ENCODE peak calls at places on chromosomes 16 and 17, in four cellular contexts. P is CD4-positive, alpha-beta T cell; Z is progenitor cell of endocrine pancreas; B is AG04450. U is an unnamed sample.

GRCh38 chr16:88530858-88531203 is 39.4 kb upstream of the ZC3H18 start:
- DNase-seq in P (no peak), Z (no peak), B (no peak), U (no peak)

GRCh38 chr17:65261682-65262636 is 124.8 kb downstream of the RGS9 start:
- DNase-seq in P (no peak), Z (no peak), B (no peak), U (no peak)

GRCh38 chr16:86392751-86393150 is 117.6 kb upstream of the FOXF1 start:
- DNase-seq in P (no peak), Z (no peak), B (no peak), U (no peak)

GRCh38 chr17:64682261-64683181 is 20.4 kb upstream of the SMURF2 start:
- DNase-seq in P (no peak), Z (no peak), B (peak), U (no peak)

GRCh38 chr16:12268602-12269001 is 292.1 kb downstream of the SNX29 start:
- DNase-seq in P (no peak), Z (no peak), B (no peak), U (no peak)

GRCh38 chr16:12700161-12700560 is 103.5 kb downstream of the CPPED1 start:
- DNase-seq in P (no peak), Z (no peak), B (no peak), U (no peak)

GRCh38 chr17:74089869-74090464 is 113.5 kb upstream of the RPL38 start:
- DNase-seq in P (peak), Z (peak), B (no peak), U (no peak)

GRCh38 chr17:78890111-78890897 is 12.7 kb downstream of the CEP295NL start:
- DNase-seq in P (peak), Z (no peak), B (no peak), U (peak)

GRCh38 chr17:35947156-35947585 is 3.7 kb upstream of the LYZL6 start:
- DNase-seq in P (peak), Z (peak), B (no peak), U (peak)

GRCh38 chr16:3879258-3879886 is 1.1 kb downstream of the CREBBP start:
- DNase-seq in P (no peak), Z (no peak), B (no peak), U (no peak)

GRCh38 chr17:80513892-80514291 is 30.7 kb upstream of the RPTOR start:
- DNase-seq in P (no peak), Z (no peak), B (no peak), U (no peak)

GRCh38 chr16:88931936-88932335 is 45.1 kb downstream of the CBFA2T3 start:
- DNase-seq in P (no peak), Z (no peak), B (no peak), U (no peak)

GRCh38 chr17:15462962-15463361 is 4.5 kb downstream of the CDRT4 start:
- DNase-seq in P (no peak), Z (no peak), B (no peak), U (no peak)

GRCh38 chr17:9928601-9929341 is 23.7 kb upstream of the RCVRN start:
- DNase-seq in P (no peak), Z (peak), B (peak), U (no peak)

GRCh38 chr16:1964046-1964505 is 550 bp downstream of the RPS2 start:
- DNase-seq in P (peak), Z (no peak), B (no peak), U (no peak)
- TF ChIP-seq CTCF in P (no peak), Z (peak), B (no peak), U (no peak)

GRCh38 chr16:71648921-71649320 is 22.9 kb downstream of the MARVELD3 start:
- DNase-seq in P (no peak), Z (no peak), B (no peak), U (no peak)
- TF ChIP-seq CTCF in P (no peak), Z (peak), B (peak), U (peak)

GRCh38 chr17:4175921-4176802 is 33.2 kb downstream of the CYB5D2 start:
- DNase-seq in P (peak), Z (no peak), B (no peak), U (no peak)

GRCh38 chr17:4172356-4172755 is 29.4 kb downstream of the CYB5D2 start:
- DNase-seq in P (no peak), Z (no peak), B (no peak), U (no peak)

GRCh38 chr17:4176803-4177472 is 33.9 kb downstream of the CYB5D2 start:
- DNase-seq in P (no peak), Z (no peak), B (no peak), U (peak)

GRCh38 chr17:4173771-4174170 is 30.8 kb downstream of the CYB5D2 start:
- DNase-seq in P (no peak), Z (no peak), B (no peak), U (no peak)

DNA sequence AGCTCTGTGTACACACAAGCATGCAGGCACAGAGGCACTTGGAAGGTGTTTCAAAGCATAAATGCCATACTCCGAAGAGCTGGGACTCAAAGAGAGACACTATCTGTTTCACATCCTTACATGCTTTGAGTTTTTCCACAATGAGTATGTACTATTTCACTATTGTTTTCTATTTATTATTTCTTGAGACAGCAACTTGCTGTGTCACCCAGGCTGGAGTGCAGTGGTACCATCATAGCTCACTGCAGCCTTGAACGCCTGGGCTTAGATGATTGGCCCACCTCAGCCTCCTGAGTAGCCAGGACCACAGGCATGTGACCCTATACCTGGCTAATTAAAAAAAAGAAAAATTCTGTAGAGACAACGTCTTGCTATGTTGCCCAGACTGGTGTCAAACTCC is 31.6 kb downstream of the CYB5D2 start:
- DNase-seq in P (no peak), Z (no peak), B (no peak), U (no peak)
- TF ChIP-seq CTCF in P (no peak), Z (no peak), B (no peak), U (no peak)

DNA sequence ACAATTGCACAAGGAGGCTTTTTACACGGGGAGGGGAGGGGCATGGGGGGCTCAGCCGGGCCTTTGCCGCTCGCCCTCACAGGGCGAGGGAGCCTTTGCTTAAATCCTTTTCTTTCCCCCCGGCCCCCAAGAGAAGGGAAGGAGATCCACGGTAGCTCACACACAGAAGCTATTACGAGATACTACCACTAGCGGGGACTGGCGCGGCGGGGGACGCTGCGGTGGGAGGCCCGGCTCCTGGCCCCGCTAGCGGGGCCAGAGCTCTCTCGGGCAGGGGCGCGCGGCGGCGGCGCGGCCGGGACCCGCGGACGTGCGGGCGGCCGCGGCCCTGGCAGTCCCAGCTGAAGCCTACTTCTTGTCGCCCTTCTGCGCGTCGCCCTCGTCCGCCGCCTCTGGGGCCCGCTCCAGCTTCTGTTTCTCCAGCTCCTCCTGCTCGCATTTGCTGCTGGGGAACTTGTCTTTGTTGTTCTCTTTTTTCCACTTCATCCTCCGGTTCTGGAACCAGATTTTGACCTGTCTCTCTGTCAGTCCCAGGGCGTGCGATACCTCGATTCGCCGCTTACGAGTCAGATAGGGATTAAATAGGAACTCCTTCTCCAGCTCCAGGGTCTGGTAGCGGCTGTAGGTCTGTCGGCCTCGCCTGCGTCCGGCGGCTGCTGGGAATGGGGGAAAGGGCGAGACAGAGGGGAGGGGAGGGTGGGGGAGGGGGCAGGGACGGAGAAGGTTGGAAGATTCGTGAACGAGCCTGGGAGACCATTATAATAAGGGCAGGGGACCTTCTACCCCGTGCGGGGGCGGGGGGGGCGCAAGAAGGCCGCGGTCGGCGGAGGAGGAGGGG is 2.0 kb downstream of the HOXB8 start:
- DNase-seq in P (peak), Z (no peak), B (no peak), U (no peak)
- TF ChIP-seq CTCF in P (no peak), Z (peak), B (peak), U (peak)

GRCh38 chr16:66054095-66054494 is 312.4 kb upstream of the CDH5 start:
- DNase-seq in P (no peak), Z (no peak), B (no peak), U (no peak)
- TF ChIP-seq CTCF in P (no peak), Z (no peak), B (no peak), U (no peak)

DNA sequence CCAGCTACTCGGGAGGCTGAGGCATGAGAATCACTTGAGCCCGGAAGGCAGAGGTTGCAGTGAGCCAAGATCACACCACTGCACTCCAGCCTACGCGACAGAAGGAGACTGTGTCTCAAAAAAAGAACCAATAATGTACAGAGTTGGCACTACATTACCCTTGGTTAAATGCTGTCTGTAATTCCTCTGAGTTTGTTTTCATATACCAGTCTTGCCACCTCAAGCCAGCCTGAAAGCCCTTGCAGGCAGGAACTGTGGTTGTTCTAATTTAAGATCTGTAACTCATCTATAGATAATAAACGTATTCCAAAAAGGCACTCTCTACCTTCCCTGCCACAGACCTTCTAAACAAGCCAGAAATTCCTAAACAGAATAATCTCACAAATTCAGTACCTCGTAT is 4.3 kb upstream of the KANSL1 start:
- DNase-seq in P (no peak), Z (no peak), B (no peak), U (no peak)
- TF ChIP-seq CTCF in P (no peak), Z (no peak), B (no peak), U (no peak)

GRCh38 chr17:32114536-32114935 is 27.8 kb upstream of the RHOT1 start:
- DNase-seq in P (no peak), Z (no peak), B (no peak), U (no peak)

GRCh38 chr17:32110596-32110995 is 31.7 kb upstream of the RHOT1 start:
- DNase-seq in P (no peak), Z (no peak), B (no peak), U (no peak)

GRCh38 chr17:32112416-32112815 is 29.9 kb upstream of the RHOT1 start:
- DNase-seq in P (no peak), Z (no peak), B (no peak), U (no peak)

GRCh38 chr17:32116937-32117336 is 25.4 kb upstream of the RHOT1 start:
- DNase-seq in P (no peak), Z (no peak), B (no peak), U (no peak)

DNA sequence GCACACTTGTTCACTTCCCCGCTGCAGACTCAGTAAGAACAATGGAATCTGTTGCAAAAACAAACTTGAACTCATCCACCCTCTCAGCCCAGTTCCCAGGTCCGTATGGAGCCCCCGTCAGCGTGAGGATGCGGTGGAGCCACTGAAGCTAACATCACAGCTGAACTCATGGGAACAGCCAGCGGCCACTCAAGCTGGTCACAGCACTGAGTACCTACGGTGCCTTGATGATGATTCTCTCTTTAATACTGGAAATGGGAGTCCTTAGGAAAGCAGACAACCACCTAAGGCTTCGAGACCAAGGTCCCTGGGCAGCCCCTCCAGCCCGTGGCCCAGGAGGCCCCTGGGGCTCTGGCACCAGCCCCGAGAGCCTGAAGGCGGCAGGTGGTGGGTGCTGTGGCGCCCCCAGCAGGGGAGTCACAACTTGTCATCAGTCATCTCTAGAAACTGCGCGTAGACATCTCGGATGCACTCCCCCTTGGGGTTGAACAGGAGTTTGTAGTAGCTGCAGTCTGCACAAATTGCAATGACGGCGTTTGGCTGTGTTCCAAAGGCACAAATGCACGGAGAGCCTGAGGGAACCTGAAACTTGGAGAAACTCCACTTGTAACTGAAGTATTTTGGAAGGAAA is 31.0 kb upstream of the RHOT1 start:
- DNase-seq in P (peak), Z (no peak), B (peak), U (no peak)
- TF ChIP-seq CTCF in P (no peak), Z (no peak), B (peak), U (peak)

DNA sequence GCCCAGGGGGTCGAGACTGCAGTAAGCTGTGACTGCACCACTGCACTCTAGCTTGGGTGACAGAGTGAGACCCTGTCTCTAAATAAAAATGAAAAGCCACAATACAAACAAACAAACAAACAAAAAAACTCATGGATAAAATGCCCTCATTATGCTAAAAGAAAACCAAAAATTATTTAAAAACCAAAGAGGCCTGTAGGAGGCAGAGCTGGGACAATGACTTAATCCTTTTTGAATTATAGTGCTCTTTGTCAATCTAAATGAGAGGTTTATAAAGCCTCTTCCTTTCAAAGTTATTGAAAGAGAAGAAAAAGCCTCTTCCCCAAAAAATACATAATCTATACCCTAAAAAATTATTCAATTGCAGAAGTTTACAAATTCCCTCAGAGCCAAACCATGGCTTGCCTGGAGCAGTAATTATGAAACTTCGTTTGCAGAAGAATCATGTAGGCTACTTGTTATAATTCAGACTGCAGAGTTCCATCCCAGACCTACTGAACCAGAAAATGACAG is 18.5 kb downstream of the CRLF3 start:
- DNase-seq in P (no peak), Z (no peak), B (no peak), U (no peak)
- TF ChIP-seq CTCF in P (peak), Z (no peak), B (peak), U (peak)

U was measured in CD14-positive monocyte.